ENCODE peak calls at places on chromosomes 7 and 10, in six cellular contexts. One of them, this sample, is unnamed.

GRCh38 chr10:126932516-126932915 is 27.3 kb downstream of the DOCK1 start:
- DNase-seq in GM23248: no peak
- DNase-seq in NCI-H1092: no peak
- DNase-seq in Calu3: no peak
- DNase-seq in effector memory CD8-positive, alpha-beta T cell: no peak
- DNase-seq in central memory CD4-positive, alpha-beta T cell: no peak
- DNase-seq in this sample: no peak

GRCh38 chr10:124589491-124590006 is 127.9 kb downstream of the LHPP start:
- DNase-seq in effector memory CD8-positive, alpha-beta T cell: no peak
- DNase-seq in Calu3: peak
- DNase-seq in GM23248: peak
- DNase-seq in central memory CD4-positive, alpha-beta T cell: no peak
- DNase-seq in NCI-H1092: peak
- DNase-seq in this sample: no peak

GRCh38 chr7:33477719-33478480 is 348.5 kb downstream of the BBS9 start:
- DNase-seq in GM23248: no peak
- DNase-seq in NCI-H1092: no peak
- DNase-seq in Calu3: no peak
- DNase-seq in central memory CD4-positive, alpha-beta T cell: no peak
- DNase-seq in effector memory CD8-positive, alpha-beta T cell: no peak
- DNase-seq in this sample: no peak

GRCh38 chr7:114155106-114155765 is 236.4 kb upstream of the PPP1R3A start:
- DNase-seq in NCI-H1092: no peak
- DNase-seq in Calu3: no peak
- DNase-seq in GM23248: no peak
- DNase-seq in central memory CD4-positive, alpha-beta T cell: no peak
- DNase-seq in effector memory CD8-positive, alpha-beta T cell: no peak
- DNase-seq in this sample: no peak

GRCh38 chr7:43834463-43835251 is 34.7 kb downstream of the MRPS24 start:
- DNase-seq in Calu3: no peak
- DNase-seq in effector memory CD8-positive, alpha-beta T cell: peak
- DNase-seq in central memory CD4-positive, alpha-beta T cell: peak
- DNase-seq in GM23248: peak
- DNase-seq in NCI-H1092: no peak
- DNase-seq in this sample: peak

GRCh38 chr7:52498319-52498718 is 537.1 kb upstream of the POM121L12 start:
- DNase-seq in NCI-H1092: no peak
- DNase-seq in Calu3: no peak
- DNase-seq in GM23248: no peak
- DNase-seq in effector memory CD8-positive, alpha-beta T cell: no peak
- DNase-seq in central memory CD4-positive, alpha-beta T cell: no peak
- DNase-seq in this sample: no peak

GRCh38 chr7:113085781-113086390 is 741 bp downstream of the GPR85 start:
- DNase-seq in GM23248: peak
- DNase-seq in central memory CD4-positive, alpha-beta T cell: no peak
- DNase-seq in NCI-H1092: peak
- DNase-seq in effector memory CD8-positive, alpha-beta T cell: no peak
- DNase-seq in Calu3: no peak
- DNase-seq in this sample: no peak

GRCh38 chr10:77287647-77288120 is 349.9 kb downstream of the KCNMA1 start:
- DNase-seq in central memory CD4-positive, alpha-beta T cell: no peak
- DNase-seq in NCI-H1092: peak
- DNase-seq in GM23248: no peak
- DNase-seq in effector memory CD8-positive, alpha-beta T cell: no peak
- DNase-seq in Calu3: peak
- DNase-seq in this sample: no peak

GRCh38 chr7:123789200-123789784 is 40.5 kb upstream of the WASL start:
- DNase-seq in GM23248: no peak
- DNase-seq in central memory CD4-positive, alpha-beta T cell: no peak
- DNase-seq in NCI-H1092: no peak
- DNase-seq in Calu3: no peak
- DNase-seq in effector memory CD8-positive, alpha-beta T cell: no peak
- DNase-seq in this sample: no peak

GRCh38 chr10:93413252-93413689 is 68.9 kb downstream of the MYOF start:
- DNase-seq in Calu3: no peak
- DNase-seq in central memory CD4-positive, alpha-beta T cell: peak
- DNase-seq in GM23248: peak
- DNase-seq in NCI-H1092: no peak
- DNase-seq in effector memory CD8-positive, alpha-beta T cell: peak
- DNase-seq in this sample: no peak

GRCh38 chr10:125060851-125061556 is 99.4 kb downstream of the CTBP2 start:
- DNase-seq in Calu3: peak
- DNase-seq in NCI-H1092: peak
- DNase-seq in central memory CD4-positive, alpha-beta T cell: no peak
- DNase-seq in effector memory CD8-positive, alpha-beta T cell: peak
- DNase-seq in GM23248: peak
- DNase-seq in this sample: no peak

GRCh38 chr7:155602750-155603149 is 41.7 kb upstream of the RBM33 start:
- DNase-seq in effector memory CD8-positive, alpha-beta T cell: no peak
- DNase-seq in Calu3: no peak
- DNase-seq in central memory CD4-positive, alpha-beta T cell: no peak
- DNase-seq in GM23248: no peak
- DNase-seq in NCI-H1092: no peak
- DNase-seq in this sample: no peak

GRCh38 chr7:685540-685939 is 41.0 kb upstream of the DNAAF5 start:
- DNase-seq in Calu3: no peak
- DNase-seq in effector memory CD8-positive, alpha-beta T cell: no peak
- DNase-seq in NCI-H1092: no peak
- DNase-seq in central memory CD4-positive, alpha-beta T cell: no peak
- DNase-seq in GM23248: no peak
- DNase-seq in this sample: no peak

GRCh38 chr7:42380411-42380810 is 143.4 kb upstream of the GLI3 start:
- DNase-seq in NCI-H1092: no peak
- DNase-seq in effector memory CD8-positive, alpha-beta T cell: no peak
- DNase-seq in GM23248: peak
- DNase-seq in central memory CD4-positive, alpha-beta T cell: no peak
- DNase-seq in Calu3: no peak
- DNase-seq in this sample: no peak

GRCh38 chr10:50375051-50375452 is 123.7 kb upstream of the ASAH2 start:
- DNase-seq in NCI-H1092: no peak
- DNase-seq in GM23248: no peak
- DNase-seq in central memory CD4-positive, alpha-beta T cell: no peak
- DNase-seq in effector memory CD8-positive, alpha-beta T cell: no peak
- DNase-seq in Calu3: peak
- DNase-seq in this sample: no peak

GRCh38 chr10:75405201-75406143 is 3.9 kb upstream of the ZNF503 start:
- DNase-seq in central memory CD4-positive, alpha-beta T cell: no peak
- DNase-seq in NCI-H1092: no peak
- DNase-seq in GM23248: no peak
- DNase-seq in effector memory CD8-positive, alpha-beta T cell: no peak
- DNase-seq in Calu3: peak
- DNase-seq in this sample: no peak

GRCh38 chr7:119664601-119665000 is 608.4 kb upstream of the KCND2 start:
- DNase-seq in effector memory CD8-positive, alpha-beta T cell: no peak
- DNase-seq in GM23248: peak
- DNase-seq in central memory CD4-positive, alpha-beta T cell: no peak
- DNase-seq in NCI-H1092: no peak
- DNase-seq in Calu3: no peak
- DNase-seq in this sample: no peak

GRCh38 chr10:57986422-57986821 is 281.3 kb downstream of the IPMK start:
- DNase-seq in NCI-H1092: no peak
- DNase-seq in central memory CD4-positive, alpha-beta T cell: no peak
- DNase-seq in Calu3: no peak
- DNase-seq in effector memory CD8-positive, alpha-beta T cell: no peak
- DNase-seq in GM23248: no peak
- DNase-seq in this sample: no peak

GRCh38 chr10:124636271-124636993 is 107.7 kb downstream of the FAM53B start:
- DNase-seq in effector memory CD8-positive, alpha-beta T cell: peak
- DNase-seq in NCI-H1092: no peak
- DNase-seq in Calu3: no peak
- DNase-seq in GM23248: no peak
- DNase-seq in central memory CD4-positive, alpha-beta T cell: peak
- DNase-seq in this sample: peak

GRCh38 chr7:106485031-106485551 is 175.9 kb downstream of the CCDC71L start:
- DNase-seq in central memory CD4-positive, alpha-beta T cell: no peak
- DNase-seq in Calu3: no peak
- DNase-seq in GM23248: peak
- DNase-seq in NCI-H1092: no peak
- DNase-seq in effector memory CD8-positive, alpha-beta T cell: no peak
- DNase-seq in this sample: no peak

GRCh38 chr7:24734306-24734705 is 23.0 kb downstream of the GSDME start:
- DNase-seq in Calu3: no peak
- DNase-seq in NCI-H1092: no peak
- DNase-seq in GM23248: no peak
- DNase-seq in effector memory CD8-positive, alpha-beta T cell: no peak
- DNase-seq in central memory CD4-positive, alpha-beta T cell: no peak
- DNase-seq in this sample: no peak

This sample was measured in CD4-positive, CD25-positive, alpha-beta regulatory T cell.